ENCODE peak calls at places on chromosomes 3 and 15, in nine cellular contexts. One of them, this sample, is unnamed.

GRCh38 chr15:68317281-68318007 is 39.9 kb downstream of the FEM1B start:
- DNase-seq in AG10803: no peak
- DNase-seq in sigmoid colon: peak
- DNase-seq in endothelial cell of umbilical vein: no peak
- DNase-seq in thoracic aorta: no peak
- DNase-seq in IMR-90: no peak
- DNase-seq in body of pancreas: no peak
- DNase-seq in breast epithelium: no peak
- DNase-seq in neural progenitor cell: no peak
- DNase-seq in this sample: peak

GRCh38 chr15:90889736-90890456 is 5.6 kb downstream of the FES start:
- DNase-seq in IMR-90: no peak
- DNase-seq in body of pancreas: no peak
- DNase-seq in neural progenitor cell: no peak
- DNase-seq in sigmoid colon: peak
- DNase-seq in endothelial cell of umbilical vein: no peak
- DNase-seq in AG10803: no peak
- DNase-seq in thoracic aorta: no peak
- DNase-seq in breast epithelium: no peak
- DNase-seq in this sample: no peak

GRCh38 chr3:133103706-133104105 is 65.5 kb downstream of the TMEM108 start:
- DNase-seq in thoracic aorta: no peak
- DNase-seq in neural progenitor cell: no peak
- DNase-seq in AG10803: no peak
- DNase-seq in sigmoid colon: no peak
- DNase-seq in body of pancreas: no peak
- DNase-seq in endothelial cell of umbilical vein: no peak
- DNase-seq in breast epithelium: no peak
- DNase-seq in IMR-90: no peak
- DNase-seq in this sample: no peak

GRCh38 chr3:28840976-28841376 is 439.9 kb upstream of the RBMS3 start:
- DNase-seq in thoracic aorta: no peak
- DNase-seq in breast epithelium: no peak
- DNase-seq in neural progenitor cell: no peak
- DNase-seq in IMR-90: no peak
- DNase-seq in endothelial cell of umbilical vein: no peak
- DNase-seq in sigmoid colon: no peak
- DNase-seq in AG10803: no peak
- DNase-seq in body of pancreas: no peak
- DNase-seq in this sample: no peak

GRCh38 chr3:151593923-151594322 is 133.1 kb upstream of the IGSF10 start:
- DNase-seq in body of pancreas: no peak
- DNase-seq in IMR-90: no peak
- DNase-seq in sigmoid colon: no peak
- DNase-seq in neural progenitor cell: no peak
- DNase-seq in breast epithelium: no peak
- DNase-seq in AG10803: peak
- DNase-seq in endothelial cell of umbilical vein: no peak
- DNase-seq in thoracic aorta: no peak
- DNase-seq in this sample: no peak

GRCh38 chr3:43316783-43317460 is 30.6 kb downstream of the SNRK start:
- DNase-seq in IMR-90: no peak
- DNase-seq in thoracic aorta: no peak
- DNase-seq in endothelial cell of umbilical vein: peak
- DNase-seq in neural progenitor cell: peak
- DNase-seq in breast epithelium: no peak
- DNase-seq in AG10803: no peak
- DNase-seq in body of pancreas: no peak
- DNase-seq in sigmoid colon: no peak
- DNase-seq in this sample: no peak

GRCh38 chr3:133153382-133153781 is 115.2 kb downstream of the TMEM108 start:
- DNase-seq in breast epithelium: no peak
- DNase-seq in thoracic aorta: no peak
- DNase-seq in sigmoid colon: no peak
- DNase-seq in AG10803: no peak
- DNase-seq in IMR-90: no peak
- DNase-seq in body of pancreas: no peak
- DNase-seq in endothelial cell of umbilical vein: no peak
- DNase-seq in neural progenitor cell: no peak
- DNase-seq in this sample: no peak

GRCh38 chr3:21859124-21859781 is 108.2 kb upstream of the ZNF385D start:
- DNase-seq in endothelial cell of umbilical vein: peak
- DNase-seq in neural progenitor cell: peak
- DNase-seq in thoracic aorta: no peak
- DNase-seq in IMR-90: no peak
- DNase-seq in body of pancreas: no peak
- DNase-seq in AG10803: no peak
- DNase-seq in sigmoid colon: no peak
- DNase-seq in breast epithelium: no peak
- DNase-seq in this sample: no peak

GRCh38 chr3:136194409-136195257 is 1.5 kb downstream of the MSL2 start:
- DNase-seq in AG10803: no peak
- DNase-seq in neural progenitor cell: peak
- DNase-seq in endothelial cell of umbilical vein: peak
- DNase-seq in body of pancreas: peak
- DNase-seq in IMR-90: peak
- DNase-seq in breast epithelium: no peak
- DNase-seq in thoracic aorta: no peak
- DNase-seq in sigmoid colon: no peak
- DNase-seq in this sample: peak

GRCh38 chr15:67531379-67532059 is 10.6 kb downstream of the C15orf61 start:
- DNase-seq in endothelial cell of umbilical vein: peak
- DNase-seq in neural progenitor cell: no peak
- DNase-seq in thoracic aorta: no peak
- DNase-seq in body of pancreas: no peak
- DNase-seq in breast epithelium: no peak
- DNase-seq in AG10803: peak
- DNase-seq in IMR-90: peak
- DNase-seq in sigmoid colon: no peak
- DNase-seq in this sample: no peak

GRCh38 chr3:191316876-191317603 is 12.2 kb upstream of the CCDC50 start:
- DNase-seq in thoracic aorta: no peak
- DNase-seq in IMR-90: no peak
- DNase-seq in breast epithelium: no peak
- DNase-seq in sigmoid colon: no peak
- DNase-seq in endothelial cell of umbilical vein: no peak
- DNase-seq in AG10803: no peak
- DNase-seq in neural progenitor cell: no peak
- DNase-seq in body of pancreas: no peak
- DNase-seq in this sample: no peak

GRCh38 chr3:45027406-45027805 is 1.3 kb downstream of the CLEC3B start:
- DNase-seq in thoracic aorta: no peak
- DNase-seq in breast epithelium: no peak
- DNase-seq in endothelial cell of umbilical vein: no peak
- DNase-seq in IMR-90: no peak
- DNase-seq in AG10803: no peak
- DNase-seq in neural progenitor cell: no peak
- DNase-seq in sigmoid colon: no peak
- DNase-seq in body of pancreas: no peak
- DNase-seq in this sample: no peak

GRCh38 chr3:45026038-45026437 is at the start of gene CLEC3B:
- DNase-seq in body of pancreas: peak
- DNase-seq in IMR-90: peak
- DNase-seq in breast epithelium: peak
- DNase-seq in AG10803: peak
- DNase-seq in neural progenitor cell: no peak
- DNase-seq in sigmoid colon: peak
- DNase-seq in thoracic aorta: no peak
- DNase-seq in endothelial cell of umbilical vein: peak
- DNase-seq in this sample: no peak

GRCh38 chr3:45026957-45027356 is 854 bp downstream of the CLEC3B start:
- DNase-seq in breast epithelium: no peak
- DNase-seq in thoracic aorta: peak
- DNase-seq in endothelial cell of umbilical vein: no peak
- DNase-seq in IMR-90: peak
- DNase-seq in body of pancreas: peak
- DNase-seq in neural progenitor cell: no peak
- DNase-seq in sigmoid colon: peak
- DNase-seq in AG10803: peak
- DNase-seq in this sample: no peak

GRCh38 chr3:45023675-45024074 is 2.4 kb upstream of the CLEC3B start:
- DNase-seq in IMR-90: no peak
- DNase-seq in endothelial cell of umbilical vein: no peak
- DNase-seq in sigmoid colon: no peak
- DNase-seq in thoracic aorta: no peak
- DNase-seq in breast epithelium: no peak
- DNase-seq in AG10803: no peak
- DNase-seq in neural progenitor cell: no peak
- DNase-seq in body of pancreas: no peak
- DNase-seq in this sample: no peak

GRCh38 chr3:45024601-45025262 is 1.4 kb upstream of the CLEC3B start:
- DNase-seq in thoracic aorta: no peak
- DNase-seq in AG10803: no peak
- DNase-seq in endothelial cell of umbilical vein: peak
- DNase-seq in sigmoid colon: no peak
- DNase-seq in breast epithelium: no peak
- DNase-seq in body of pancreas: no peak
- DNase-seq in neural progenitor cell: no peak
- DNase-seq in IMR-90: no peak
- DNase-seq in this sample: no peak
- H3K4me3 ChIP-seq in thoracic aorta: no peak
- H3K4me3 ChIP-seq in AG10803: no peak
- H3K4me3 ChIP-seq in endothelial cell of umbilical vein: no peak
- H3K4me3 ChIP-seq in sigmoid colon: no peak
- H3K4me3 ChIP-seq in breast epithelium: no peak
- H3K4me3 ChIP-seq in body of pancreas: no peak
- H3K4me3 ChIP-seq in neural progenitor cell: no peak
- H3K4me3 ChIP-seq in IMR-90: no peak
- H3K4me3 ChIP-seq in this sample: no peak

DNA sequence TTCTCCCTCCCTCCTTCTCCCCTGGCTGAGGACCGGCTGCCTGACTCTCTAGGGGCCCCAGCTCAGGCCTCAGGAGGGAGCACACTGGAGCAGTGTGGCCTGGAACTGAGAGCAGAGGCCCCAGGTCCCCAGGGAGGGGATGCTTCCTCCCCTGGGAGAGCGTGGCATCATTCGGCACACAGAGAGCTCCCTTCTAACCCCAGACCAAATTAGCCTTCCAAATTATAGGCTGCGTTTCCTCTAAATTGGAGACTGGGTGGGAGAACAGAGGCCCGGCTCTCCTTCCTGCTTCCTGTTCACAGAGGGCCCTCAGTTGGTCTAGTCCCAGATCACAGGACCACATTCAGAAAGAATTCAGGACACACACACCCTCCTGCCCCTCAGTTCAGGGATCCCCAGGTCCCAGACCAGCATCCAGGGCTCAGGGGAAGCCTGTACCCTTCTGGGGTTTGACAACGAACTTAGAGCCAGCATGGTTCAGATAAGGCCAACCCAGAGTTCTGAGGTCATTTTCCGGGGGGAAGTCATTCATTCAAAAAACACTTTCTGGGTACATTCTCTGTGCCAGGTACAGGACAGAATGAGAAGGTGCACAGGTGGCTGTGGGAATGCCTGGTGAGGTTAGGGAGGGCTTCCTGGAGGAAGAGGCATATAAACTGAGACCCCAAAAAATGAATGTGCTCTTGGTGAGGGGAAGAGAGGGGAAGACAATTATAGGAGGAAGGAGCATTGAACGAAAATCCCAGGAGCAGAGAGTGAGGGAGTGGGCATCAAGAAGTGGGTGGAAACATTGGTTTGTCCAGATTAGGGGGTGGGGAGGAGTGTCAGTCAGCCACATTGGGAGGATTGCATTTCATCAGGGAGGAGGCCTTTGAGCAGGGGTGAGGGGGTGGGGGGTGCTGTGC is 28.4 kb upstream of the RPL29 start:
- DNase-seq in sigmoid colon: no peak
- DNase-seq in IMR-90: no peak
- DNase-seq in body of pancreas: no peak
- DNase-seq in neural progenitor cell: no peak
- DNase-seq in breast epithelium: no peak
- DNase-seq in thoracic aorta: no peak
- DNase-seq in endothelial cell of umbilical vein: no peak
- DNase-seq in AG10803: no peak
- DNase-seq in this sample: no peak
- TF ChIP-seq CTCF in sigmoid colon: no peak
- TF ChIP-seq CTCF in IMR-90: no peak
- TF ChIP-seq CTCF in body of pancreas: no peak
- TF ChIP-seq CTCF in neural progenitor cell: no peak
- TF ChIP-seq CTCF in breast epithelium: no peak
- TF ChIP-seq CTCF in thoracic aorta: no peak
- TF ChIP-seq CTCF in endothelial cell of umbilical vein: no peak
- TF ChIP-seq CTCF in AG10803: no peak
- TF ChIP-seq CTCF in this sample: no peak

DNA sequence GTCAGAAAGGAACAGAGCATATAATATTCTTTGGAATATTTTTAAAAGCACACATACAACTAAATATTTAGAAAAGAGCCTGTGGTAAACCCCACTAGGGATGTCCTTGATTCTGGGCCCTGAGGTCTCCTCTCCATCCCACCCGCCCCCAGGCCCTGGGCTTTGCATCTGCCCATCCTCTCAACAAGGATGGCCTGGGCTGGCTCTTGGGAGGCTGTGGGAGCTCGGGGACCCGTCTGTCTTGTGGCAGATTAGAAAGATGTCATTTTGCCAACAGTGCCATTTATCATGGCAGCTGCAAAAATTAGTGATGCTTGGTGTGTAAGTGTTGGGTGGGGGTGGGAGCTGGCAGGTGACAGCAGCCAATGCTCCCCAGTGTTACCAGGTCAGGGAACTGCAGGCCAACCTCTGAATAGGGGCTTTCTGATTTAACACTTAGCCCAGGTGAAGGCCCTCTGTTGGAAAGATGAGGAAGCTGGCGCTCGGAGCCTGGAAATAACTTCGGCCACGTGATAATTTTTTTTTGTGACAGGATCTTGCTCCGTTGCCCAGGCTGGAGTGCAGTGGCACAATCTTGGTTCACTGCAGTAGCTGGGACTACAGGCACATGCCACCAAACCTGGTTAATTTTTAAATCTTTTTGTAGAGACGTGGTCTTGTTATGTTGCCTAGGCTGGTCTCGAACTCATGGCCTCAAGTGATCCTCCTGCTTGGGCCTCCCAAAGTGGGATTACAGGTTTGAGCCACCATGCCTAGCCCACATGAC is 16.8 kb upstream of the CSPG4 start:
- DNase-seq in AG10803: no peak
- DNase-seq in body of pancreas: no peak
- DNase-seq in endothelial cell of umbilical vein: no peak
- DNase-seq in sigmoid colon: peak
- DNase-seq in neural progenitor cell: no peak
- DNase-seq in IMR-90: no peak
- DNase-seq in thoracic aorta: no peak
- DNase-seq in breast epithelium: no peak
- DNase-seq in this sample: peak
- H3K4me3 ChIP-seq in AG10803: no peak
- H3K4me3 ChIP-seq in body of pancreas: no peak
- H3K4me3 ChIP-seq in endothelial cell of umbilical vein: no peak
- H3K4me3 ChIP-seq in sigmoid colon: no peak
- H3K4me3 ChIP-seq in neural progenitor cell: no peak
- H3K4me3 ChIP-seq in IMR-90: no peak
- H3K4me3 ChIP-seq in thoracic aorta: no peak
- H3K4me3 ChIP-seq in breast epithelium: no peak
- H3K4me3 ChIP-seq in this sample: no peak

GRCh38 chr3:50467932-50468331 is 35.5 kb downstream of the CACNA2D2 start:
- DNase-seq in endothelial cell of umbilical vein: no peak
- DNase-seq in AG10803: no peak
- DNase-seq in neural progenitor cell: no peak
- DNase-seq in breast epithelium: no peak
- DNase-seq in IMR-90: no peak
- DNase-seq in thoracic aorta: no peak
- DNase-seq in sigmoid colon: no peak
- DNase-seq in body of pancreas: no peak
- DNase-seq in this sample: no peak

GRCh38 chr3:50464578-50464977 is 38.9 kb downstream of the CACNA2D2 start:
- DNase-seq in thoracic aorta: no peak
- DNase-seq in neural progenitor cell: no peak
- DNase-seq in IMR-90: no peak
- DNase-seq in sigmoid colon: no peak
- DNase-seq in breast epithelium: no peak
- DNase-seq in endothelial cell of umbilical vein: no peak
- DNase-seq in body of pancreas: no peak
- DNase-seq in AG10803: no peak
- DNase-seq in this sample: no peak

GRCh38 chr3:50466177-50466576 is 37.3 kb downstream of the CACNA2D2 start:
- DNase-seq in IMR-90: no peak
- DNase-seq in neural progenitor cell: no peak
- DNase-seq in body of pancreas: no peak
- DNase-seq in thoracic aorta: no peak
- DNase-seq in breast epithelium: no peak
- DNase-seq in sigmoid colon: no peak
- DNase-seq in endothelial cell of umbilical vein: no peak
- DNase-seq in AG10803: no peak
- DNase-seq in this sample: no peak
- TF ChIP-seq CTCF in IMR-90: no peak
- TF ChIP-seq CTCF in neural progenitor cell: no peak
- TF ChIP-seq CTCF in body of pancreas: no peak
- TF ChIP-seq CTCF in thoracic aorta: no peak
- TF ChIP-seq CTCF in breast epithelium: no peak
- TF ChIP-seq CTCF in sigmoid colon: no peak
- TF ChIP-seq CTCF in endothelial cell of umbilical vein: no peak
- TF ChIP-seq CTCF in AG10803: no peak
- TF ChIP-seq CTCF in this sample: no peak